ENCODE peak calls at places on chromosomes 7 and 10, in four cellular contexts. One of them, this sample, is unnamed.

GRCh38 chr10:13527864-13528137 is 1.0 kb downstream of the BEND7 start:
- DNase-seq in K562: no peak
- DNase-seq in GM12878: no peak
- DNase-seq in HepG2: no peak
- DNase-seq in this sample: no peak

GRCh38 chr7:92837214-92837749 is 909 bp upstream of the CDK6 start:
- DNase-seq in HepG2: peak; percentile 10
- DNase-seq in K562: peak; percentile 25
- DNase-seq in GM12878: no peak
- DNase-seq in this sample: no peak

GRCh38 chr7:36208406-36208805 is 55.4 kb downstream of the EEPD1 start:
- DNase-seq in GM12878: no peak
- DNase-seq in HepG2: no peak
- DNase-seq in K562: no peak
- DNase-seq in this sample: no peak

GRCh38 chr7:118452128-118452527 is 227.6 kb downstream of the ANKRD7 start:
- DNase-seq in GM12878: no peak
- DNase-seq in K562: no peak
- DNase-seq in HepG2: no peak
- DNase-seq in this sample: no peak

GRCh38 chr10:128462026-128462425 is 335.8 kb upstream of the MKI67 start:
- DNase-seq in GM12878: no peak
- DNase-seq in K562: no peak
- DNase-seq in HepG2: no peak
- DNase-seq in this sample: no peak

GRCh38 chr7:134462337-134462925 is 3.5 kb upstream of the AKR1B1 start:
- DNase-seq in HepG2: peak; percentile 6
- DNase-seq in K562: no peak
- DNase-seq in GM12878: no peak
- DNase-seq in this sample: peak; percentile 70

GRCh38 chr10:132849546-132850031 is 63.6 kb upstream of the NKX6-2 start:
- DNase-seq in HepG2: no peak
- DNase-seq in K562: no peak
- DNase-seq in GM12878: no peak
- DNase-seq in this sample: no peak

GRCh38 chr10:108230478-108231170 is 1066.1 kb upstream of the SORCS1 start:
- DNase-seq in K562: no peak
- DNase-seq in HepG2: no peak
- DNase-seq in GM12878: no peak
- DNase-seq in this sample: no peak

GRCh38 chr10:11282156-11282555 is 264.5 kb downstream of the CELF2 start:
- DNase-seq in K562: no peak
- DNase-seq in HepG2: no peak
- DNase-seq in GM12878: no peak
- DNase-seq in this sample: no peak

GRCh38 chr10:42488416-42488815 is 150.0 kb downstream of the ZNF33B start:
- DNase-seq in K562: no peak
- DNase-seq in GM12878: no peak
- DNase-seq in HepG2: no peak
- DNase-seq in this sample: no peak

GRCh38 chr10:24793648-24794379 is 70.1 kb upstream of the ARHGAP21 start:
- DNase-seq in GM12878: no peak
- DNase-seq in HepG2: no peak
- DNase-seq in K562: no peak
- DNase-seq in this sample: no peak

GRCh38 chr10:52742723-52743122 is 29.9 kb downstream of the MBL2 start:
- DNase-seq in GM12878: no peak
- DNase-seq in HepG2: no peak
- DNase-seq in K562: no peak
- DNase-seq in this sample: no peak

GRCh38 chr10:6134099-6134880 is 45.5 kb downstream of the RBM17 start:
- DNase-seq in K562: no peak
- DNase-seq in HepG2: no peak
- DNase-seq in GM12878: no peak
- DNase-seq in this sample: no peak

GRCh38 chr7:2539031-2540028 is 16.0 kb downstream of the BRAT1 start:
- DNase-seq in K562: no peak
- DNase-seq in HepG2: no peak
- DNase-seq in GM12878: no peak
- DNase-seq in this sample: no peak

GRCh38 chr7:138980575-138981285 is 459 bp downstream of the KIAA1549 start:
- DNase-seq in GM12878: no peak
- DNase-seq in K562: no peak
- DNase-seq in HepG2: no peak
- DNase-seq in this sample: no peak

GRCh38 chr7:106914018-106914607 is 49.0 kb downstream of the PIK3CG start:
- DNase-seq in HepG2: no peak
- DNase-seq in GM12878: no peak
- DNase-seq in K562: no peak
- DNase-seq in this sample: no peak

GRCh38 chr10:65778753-65779152 is 1147.1 kb upstream of the LRRTM3 start:
- DNase-seq in HepG2: no peak
- DNase-seq in GM12878: no peak
- DNase-seq in K562: no peak
- DNase-seq in this sample: no peak

GRCh38 chr10:1169186-1169885 is 113.2 kb downstream of the WDR37 start:
- DNase-seq in GM12878: no peak
- DNase-seq in HepG2: no peak
- DNase-seq in K562: no peak
- DNase-seq in this sample: no peak

GRCh38 chr7:43112088-43112940 is at the start of gene HECW1:
- DNase-seq in GM12878: no peak
- DNase-seq in K562: no peak
- DNase-seq in HepG2: no peak
- DNase-seq in this sample: no peak

GRCh38 chr7:78677391-78677790 is 776.1 kb downstream of the MAGI2 start:
- DNase-seq in HepG2: no peak
- DNase-seq in GM12878: no peak
- DNase-seq in K562: no peak
- DNase-seq in this sample: no peak

GRCh38 chr10:86085686-86086085 is 280.9 kb downstream of the GRID1 start:
- DNase-seq in GM12878: no peak
- DNase-seq in K562: no peak
- DNase-seq in HepG2: no peak
- DNase-seq in this sample: no peak

DNA sequence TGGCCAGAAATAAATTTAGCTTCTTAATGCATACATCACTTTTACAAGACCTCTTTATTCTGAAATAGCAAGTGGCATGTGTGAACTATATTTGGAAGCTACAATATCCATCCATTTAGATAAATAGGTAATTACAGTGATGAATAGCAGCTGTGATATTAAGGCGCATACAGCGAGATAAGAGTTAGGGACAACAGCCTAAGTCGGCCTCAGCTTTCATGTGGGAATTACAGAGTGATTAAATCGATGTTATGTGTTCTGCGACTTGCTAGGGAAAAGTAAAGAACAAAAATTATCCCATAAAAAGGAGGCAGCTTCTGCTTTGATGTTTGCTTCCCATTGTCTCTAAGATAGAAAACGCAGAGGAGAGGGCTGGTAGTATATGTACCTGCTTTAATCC is 612.8 kb downstream of the SORCS3 start:
- DNase-seq in K562: no peak
- DNase-seq in GM12878: no peak
- DNase-seq in HepG2: no peak
- DNase-seq in this sample: no peak
- TF ChIP-seq CHD4 in K562: no peak
- TF ChIP-seq CHD4 in GM12878: no peak
- TF ChIP-seq CHD4 in HepG2: no peak
- TF ChIP-seq CHD4 in this sample: no peak

DNA sequence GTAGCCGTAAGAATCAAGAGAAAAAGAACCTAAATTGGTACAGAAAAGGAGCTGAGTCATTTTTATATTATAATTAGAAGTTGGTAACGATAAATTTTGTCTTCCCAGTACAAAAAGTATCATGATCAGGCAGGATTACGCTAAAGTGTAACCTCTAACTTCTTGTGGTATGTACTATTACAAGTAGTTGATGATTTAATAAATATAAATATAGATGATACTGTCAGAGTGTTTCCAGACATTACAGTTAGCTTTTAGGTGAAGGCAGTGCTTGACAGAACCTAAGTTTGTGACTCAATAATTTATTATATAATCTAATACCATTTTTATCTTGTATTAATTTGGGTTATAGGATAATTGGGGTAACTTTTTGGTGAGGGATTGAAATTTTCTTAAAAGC is 53.4 kb downstream of the ZEB1 start:
- DNase-seq in K562: no peak
- DNase-seq in HepG2: no peak
- DNase-seq in GM12878: no peak
- DNase-seq in this sample: no peak
- TF ChIP-seq CHD4 in K562: no peak
- TF ChIP-seq CHD4 in HepG2: no peak
- TF ChIP-seq CHD4 in GM12878: no peak
- TF ChIP-seq CHD4 in this sample: no peak

GRCh38 chr7:4799508-4800268 is 24.3 kb downstream of the AP5Z1 start:
- DNase-seq in K562: peak; percentile 73
- DNase-seq in GM12878: no peak
- DNase-seq in HepG2: no peak
- DNase-seq in this sample: no peak

GRCh38 chr7:4798706-4799235 is 23.3 kb downstream of the AP5Z1 start:
- DNase-seq in HepG2: no peak
- DNase-seq in GM12878: no peak
- DNase-seq in K562: no peak
- DNase-seq in this sample: no peak

GRCh38 chr7:4800487-4800886 is 25.1 kb downstream of the AP5Z1 start:
- DNase-seq in K562: no peak
- DNase-seq in GM12878: no peak
- DNase-seq in HepG2: no peak
- DNase-seq in this sample: no peak

GRCh38 chr7:4796453-4796852 is 21.0 kb downstream of the AP5Z1 start:
- DNase-seq in K562: no peak
- DNase-seq in HepG2: no peak
- DNase-seq in GM12878: no peak
- DNase-seq in this sample: no peak

DNA sequence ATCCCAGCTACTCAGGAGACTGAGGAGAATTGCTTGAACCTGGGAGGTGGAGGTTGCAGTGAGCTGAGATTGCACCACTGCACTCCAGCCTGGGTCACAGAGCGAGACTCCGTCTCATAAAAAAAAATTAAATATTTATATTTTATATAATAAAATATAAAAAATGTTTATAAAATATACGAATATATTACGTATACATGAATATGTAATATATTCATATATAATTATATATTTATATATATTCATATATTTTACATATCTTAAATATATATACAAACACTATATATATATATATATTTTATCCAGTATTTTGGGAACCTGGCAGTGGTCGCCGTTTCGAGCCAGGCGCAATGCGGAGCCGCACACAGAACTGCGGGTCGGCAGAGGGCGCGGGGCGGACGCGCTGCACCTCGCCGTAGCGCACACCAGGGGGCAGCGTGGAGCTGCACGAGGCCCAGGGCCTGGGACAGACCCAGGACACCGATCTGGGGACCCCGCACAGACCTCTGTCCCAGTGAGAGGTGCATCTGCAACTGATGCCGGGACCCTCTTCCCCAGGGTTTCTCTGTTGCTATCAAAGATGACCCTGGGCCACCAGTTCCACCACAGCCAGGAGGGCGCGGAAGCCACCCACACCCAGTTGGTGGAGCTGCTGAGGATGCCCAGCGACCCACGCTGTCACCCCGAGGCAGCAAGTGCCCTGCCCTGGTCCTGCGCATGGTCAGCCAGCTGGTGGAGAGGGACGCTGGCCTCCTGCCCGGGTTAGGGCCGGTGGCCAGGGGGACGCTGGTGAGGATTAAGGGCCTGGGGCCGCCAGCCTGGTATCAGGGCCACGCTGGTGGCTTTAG is 22.7 kb downstream of the AP5Z1 start:
- DNase-seq in HepG2: peak; percentile 31
- DNase-seq in K562: peak; percentile 83
- DNase-seq in GM12878: no peak
- DNase-seq in this sample: peak; percentile 73
- TF ChIP-seq CHD4 in HepG2: no peak
- TF ChIP-seq CHD4 in K562: no peak
- TF ChIP-seq CHD4 in GM12878: no peak
- TF ChIP-seq CHD4 in this sample: no peak

GRCh38 chr10:17734432-17735110 is 17.4 kb upstream of the TMEM236 start:
- DNase-seq in K562: no peak
- DNase-seq in GM12878: no peak
- DNase-seq in HepG2: no peak
- DNase-seq in this sample: no peak

GRCh38 chr10:17736223-17736622 is 15.8 kb upstream of the TMEM236 start:
- DNase-seq in HepG2: no peak
- DNase-seq in GM12878: no peak
- DNase-seq in K562: no peak
- DNase-seq in this sample: no peak

GRCh38 chr10:17737021-17737965 is 14.7 kb upstream of the TMEM236 start:
- DNase-seq in HepG2: peak; percentile 24
- DNase-seq in GM12878: no peak
- DNase-seq in K562: no peak
- DNase-seq in this sample: peak; percentile 30

GRCh38 chr10:17733620-17734019 is 18.4 kb upstream of the TMEM236 start:
- DNase-seq in GM12878: no peak
- DNase-seq in HepG2: no peak
- DNase-seq in K562: no peak
- DNase-seq in this sample: no peak

GRCh38 chr10:17735166-17735941 is 16.6 kb upstream of the TMEM236 start:
- DNase-seq in HepG2: no peak
- DNase-seq in GM12878: no peak
- DNase-seq in K562: no peak
- DNase-seq in this sample: no peak
- TF ChIP-seq CHD4 in HepG2: no peak
- TF ChIP-seq CHD4 in GM12878: no peak
- TF ChIP-seq CHD4 in K562: no peak
- TF ChIP-seq CHD4 in this sample: no peak

DNA sequence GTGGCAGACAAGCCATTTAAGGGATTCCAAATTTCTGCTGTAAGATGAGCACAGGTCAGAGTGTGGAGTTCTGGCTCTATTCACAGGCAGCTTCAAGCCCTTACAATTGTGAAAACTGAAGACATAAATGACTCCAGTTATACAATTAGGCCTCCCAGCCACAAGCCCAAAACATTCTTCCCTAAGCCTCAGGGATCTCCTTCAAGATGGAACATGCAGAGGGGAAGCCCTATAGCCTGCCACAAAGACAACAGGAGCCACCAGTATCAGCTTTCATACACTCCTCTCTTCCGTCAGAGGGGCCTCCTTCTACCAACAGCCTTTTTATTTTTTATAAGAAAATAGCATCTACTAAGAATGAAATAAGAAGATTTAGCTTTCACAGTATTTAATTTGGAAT is 46.5 kb downstream of the DLD start:
- DNase-seq in HepG2: no peak
- DNase-seq in K562: no peak
- DNase-seq in GM12878: no peak
- DNase-seq in this sample: no peak
- TF ChIP-seq CHD4 in HepG2: no peak
- TF ChIP-seq CHD4 in K562: no peak
- TF ChIP-seq CHD4 in GM12878: no peak
- TF ChIP-seq CHD4 in this sample: no peak

DNA sequence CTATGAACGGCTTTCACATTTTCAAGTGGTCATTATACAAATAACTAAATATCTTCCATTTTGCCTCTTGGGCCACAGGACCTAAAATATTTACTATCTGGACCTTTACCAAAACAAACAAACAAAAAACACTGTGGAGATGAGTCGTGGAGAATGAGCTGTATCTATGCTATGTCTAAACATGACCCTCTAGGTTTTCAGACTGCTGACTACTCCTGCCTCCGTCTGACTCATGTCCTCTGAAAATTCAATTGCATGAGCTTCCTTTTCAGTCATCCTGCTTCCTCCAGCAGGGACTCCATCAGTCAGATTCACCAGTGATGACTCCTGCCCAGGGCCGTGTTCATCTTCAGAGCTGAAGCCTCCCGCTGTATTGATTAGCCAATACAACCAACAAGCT is 96.8 kb downstream of the COL28A1 start:
- DNase-seq in HepG2: peak; percentile 36
- DNase-seq in K562: no peak
- DNase-seq in GM12878: no peak
- DNase-seq in this sample: peak; percentile 78
- TF ChIP-seq CHD4 in HepG2: no peak
- TF ChIP-seq CHD4 in K562: no peak
- TF ChIP-seq CHD4 in GM12878: no peak
- TF ChIP-seq CHD4 in this sample: no peak